ENCODE peak calls at places on chromosomes 1 and 21, in nine cellular contexts. V, B, Q, H, T, X, S, Z and E are unnamed samples.

GRCh38 chr1:30471307-30471706 is 252.1 kb downstream of the MATN1 start:
- DNase-seq in V (no peak), B (no peak), Q (no peak), H (no peak), T (no peak), X (no peak), S (no peak), Z (peak), E (no peak)

GRCh38 chr1:205955499-205955898 is 12.2 kb upstream of the SLC26A9 start:
- DNase-seq in V (no peak), B (no peak), Q (no peak), H (no peak), T (no peak), X (no peak), S (no peak), Z (no peak), E (no peak)

GRCh38 chr1:118028267-118028666 is 98.7 kb downstream of the WDR3 start:
- DNase-seq in V (no peak), B (no peak), Q (no peak), H (no peak), T (no peak), X (no peak), S (no peak), Z (no peak), E (no peak)

GRCh38 chr1:25342846-25343245 is 4.7 kb downstream of the TMEM50A start:
- DNase-seq in V (no peak), B (no peak), Q (no peak), H (no peak), T (no peak), X (no peak), S (no peak), Z (no peak), E (no peak)

GRCh38 chr1:54046671-54047383 is 6.2 kb downstream of the TMEM59 start:
- DNase-seq in V (no peak), B (no peak), Q (no peak), H (no peak), T (no peak), X (no peak), S (no peak), Z (no peak), E (no peak)

GRCh38 chr1:1435094-1435903 is at the start of gene VWA1:
- DNase-seq in V (no peak), B (no peak), Q (peak), H (no peak), T (peak), X (peak), S (no peak), Z (peak), E (no peak)

GRCh38 chr1:38835230-38835827 is 24.2 kb downstream of the RRAGC start:
- DNase-seq in V (no peak), B (no peak), Q (peak), H (no peak), T (no peak), X (peak), S (no peak), Z (no peak), E (peak)

GRCh38 chr1:16075337-16076002 is 2.0 kb upstream of the FAM131C start:
- DNase-seq in V (no peak), B (no peak), Q (peak), H (peak), T (no peak), X (peak), S (no peak), Z (peak), E (no peak)

GRCh38 chr1:45557422-45557944 is 6.9 kb downstream of the AKR1A1 start:
- DNase-seq in V (no peak), B (no peak), Q (peak), H (no peak), T (no peak), X (no peak), S (no peak), Z (no peak), E (no peak)

GRCh38 chr1:33097137-33097611 is 16.2 kb downstream of the AZIN2 start:
- DNase-seq in V (no peak), B (no peak), Q (peak), H (no peak), T (no peak), X (no peak), S (no peak), Z (no peak), E (no peak)

GRCh38 chr1:33097762-33098161 is 16.8 kb downstream of the AZIN2 start:
- DNase-seq in V (no peak), B (no peak), Q (no peak), H (no peak), T (no peak), X (no peak), S (no peak), Z (no peak), E (no peak)

GRCh38 chr1:33098371-33098770 is 17.4 kb downstream of the AZIN2 start:
- DNase-seq in V (no peak), B (no peak), Q (no peak), H (no peak), T (no peak), X (no peak), S (no peak), Z (no peak), E (no peak)

GRCh38 chr1:33094971-33095604 is 14.1 kb downstream of the AZIN2 start:
- DNase-seq in V (peak), B (no peak), Q (peak), H (no peak), T (peak), X (peak), S (no peak), Z (no peak), E (no peak)

GRCh38 chr1:33096358-33097005 is 15.5 kb downstream of the AZIN2 start:
- DNase-seq in V (no peak), B (no peak), Q (peak), H (no peak), T (no peak), X (peak), S (no peak), Z (no peak), E (no peak)
- H3K27ac ChIP-seq in V (peak), B (no peak), Q (no peak), H (no peak), T (no peak), X (no peak), S (peak), Z (no peak), E (peak)

GRCh38 chr1:42821690-42822089 is 4.5 kb upstream of the SVBP start:
- DNase-seq in V (no peak), B (no peak), Q (no peak), H (no peak), T (no peak), X (no peak), S (no peak), Z (no peak), E (no peak)
- H3K27ac ChIP-seq in V (no peak), B (no peak), Q (no peak), H (no peak), T (no peak), X (no peak), S (no peak), Z (no peak), E (no peak)

GRCh38 chr1:85327759-85328158 is 51.3 kb upstream of the BCL10 start:
- DNase-seq in V (no peak), B (no peak), Q (no peak), H (no peak), T (no peak), X (no peak), S (no peak), Z (no peak), E (no peak)
- H3K27ac ChIP-seq in V (no peak), B (no peak), Q (no peak), H (peak), T (no peak), X (no peak), S (no peak), Z (peak), E (no peak)

GRCh38 chr1:17563494-17564281 is 24.2 kb downstream of the ARHGEF10L start:
- DNase-seq in V (no peak), B (no peak), Q (peak), H (peak), T (no peak), X (peak), S (no peak), Z (peak), E (no peak)
- H3K27ac ChIP-seq in V (peak), B (no peak), Q (peak), H (peak), T (peak), X (peak), S (peak), Z (peak), E (peak)

DNA sequence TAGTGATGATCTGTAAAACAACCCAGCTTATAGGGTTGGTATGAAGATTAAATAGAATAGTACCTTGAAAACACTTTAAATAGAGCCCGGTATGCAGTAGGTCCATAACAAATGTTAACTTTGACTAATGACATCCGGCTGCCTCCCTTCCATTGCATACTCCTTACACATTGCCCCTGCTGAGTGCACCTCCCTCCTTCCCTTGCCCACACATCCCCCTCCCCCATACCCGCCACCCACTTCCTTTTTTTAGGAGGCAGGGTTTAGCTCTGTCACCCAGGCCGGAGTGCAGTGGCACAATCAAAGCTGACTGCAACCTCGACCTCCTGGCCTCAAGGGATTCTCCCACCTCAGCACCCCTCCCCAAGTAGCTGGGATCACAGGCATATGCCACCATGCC is 24.4 kb upstream of the ZC3H12A start:
- DNase-seq in V (no peak), B (no peak), Q (no peak), H (peak), T (no peak), X (no peak), S (no peak), Z (no peak), E (no peak)
- H3K27ac ChIP-seq in V (no peak), B (no peak), Q (no peak), H (no peak), T (no peak), X (no peak), S (no peak), Z (no peak), E (no peak)

DNA sequence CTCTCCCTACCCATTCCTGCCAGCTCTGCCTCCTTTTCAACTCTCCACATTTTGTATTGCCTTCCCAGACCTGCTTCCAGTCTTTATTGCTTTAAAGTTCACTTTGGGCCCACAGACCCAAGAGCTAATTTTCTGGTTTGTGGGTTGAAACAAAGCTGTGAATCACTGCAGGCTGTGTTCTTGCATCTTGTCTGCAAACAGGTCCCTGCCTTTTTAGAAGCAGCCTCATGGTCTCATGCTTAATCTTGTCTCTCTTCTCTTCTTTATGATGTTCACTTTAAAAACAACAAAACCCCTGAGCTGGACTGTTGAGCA is 3.8 kb downstream of the BTG2 start:
- DNase-seq in V (no peak), B (no peak), Q (no peak), H (no peak), T (no peak), X (no peak), S (no peak), Z (no peak), E (no peak)
- H3K27ac ChIP-seq in V (peak), B (no peak), Q (peak), H (no peak), T (no peak), X (no peak), S (peak), Z (peak), E (peak)

GRCh38 chr21:39656209-39656608 is 43.5 kb downstream of the B3GALT5 start:
- DNase-seq in V (no peak), B (no peak), Q (no peak), H (no peak), T (no peak), X (no peak), S (no peak), Z (no peak), E (no peak)
- H3K27ac ChIP-seq in V (no peak), B (no peak), Q (peak), H (no peak), T (no peak), X (no peak), S (no peak), Z (no peak), E (no peak)